ENCODE peak calls at places on chromosomes 6 and 20, in ten cellular contexts. D is ovary, S is GM12878, R is HepG2, F is H1, E is stomach, Z is A549, G is SK-N-SH, B is tibial nerve, T is transverse colon. H is an unnamed sample.

GRCh38 chr6:157860505-157860991 is 37.5 kb downstream of the SNX9 start:
- DNase-seq in D (no peak), S (no peak), R (no peak), F (no peak), E (no peak), Z (no peak), G (no peak), B (no peak), T (no peak), H (no peak)

GRCh38 chr6:9532621-9533557 is 882.0 kb downstream of the TFAP2A start:
- DNase-seq in D (no peak), S (no peak), R (no peak), F (no peak), E (no peak), Z (peak; percentile 30), G (no peak), B (no peak), T (no peak), H (no peak)

GRCh38 chr20:38889050-38889449 is 37.2 kb upstream of the FAM83D start:
- DNase-seq in D (no peak), S (no peak), R (no peak), F (no peak), E (no peak), Z (no peak), G (no peak), B (no peak), T (no peak), H (no peak)

GRCh38 chr6:83199865-83200230 is 6.7 kb downstream of the RWDD2A start:
- DNase-seq in D (no peak), S (no peak), R (no peak), F (no peak), E (no peak), Z (no peak), G (no peak), B (no peak), T (no peak), H (no peak)

GRCh38 chr6:108543165-108543940 is 17.4 kb upstream of the FOXO3 start:
- DNase-seq in D (no peak), S (no peak), R (no peak), F (no peak), E (no peak), Z (no peak), G (no peak), B (no peak), T (no peak), H (no peak)

GRCh38 chr6:111551521-111552231 is 54.0 kb downstream of the TRAF3IP2 start:
- DNase-seq in D (no peak), S (no peak), R (peak; percentile 52), F (no peak), E (peak; percentile 87), Z (no peak), G (no peak), B (no peak), T (peak; percentile 59), H (no peak)

GRCh38 chr20:3174442-3175263 is 1.3 kb upstream of the LZTS3 start:
- DNase-seq in D (no peak), S (no peak), R (no peak), F (no peak), E (no peak), Z (peak; percentile 61), G (no peak), B (no peak), T (no peak), H (no peak)

GRCh38 chr6:29953001-29953436 is 10.7 kb downstream of the HLA-A start:
- DNase-seq in D (no peak), S (no peak), R (no peak), F (no peak), E (no peak), Z (peak; percentile 66), G (no peak), B (no peak), T (no peak), H (no peak)

GRCh38 chr20:35563834-35564233 is 22.0 kb downstream of the ERGIC3 start:
- DNase-seq in D (no peak), S (no peak), R (no peak), F (no peak), E (no peak), Z (no peak), G (no peak), B (no peak), T (no peak), H (no peak)

GRCh38 chr20:64216910-64217309 is 38.6 kb upstream of the PCMTD2 start:
- DNase-seq in D (no peak), S (no peak), R (no peak), F (no peak), E (no peak), Z (no peak), G (no peak), B (no peak), T (no peak), H (no peak)

GRCh38 chr20:11315506-11315905 is 602.2 kb upstream of the BTBD3 start:
- DNase-seq in D (no peak), S (no peak), R (no peak), F (no peak), E (no peak), Z (no peak), G (no peak), B (no peak), T (no peak), H (no peak)

GRCh38 chr6:69007781-69008180 is 372.7 kb downstream of the ADGRB3 start:
- DNase-seq in D (no peak), S (no peak), R (no peak), F (no peak), E (no peak), Z (no peak), G (no peak), B (no peak), T (no peak), H (no peak)
- H3K27ac ChIP-seq in D (no peak overlapping the region), S (no peak overlapping the region), R (no peak overlapping the region), F (no peak overlapping the region), E (no peak overlapping the region), Z (no peak overlapping the region), G (no peak overlapping the region), B (no peak overlapping the region), T (no peak overlapping the region), H (no peak overlapping the region)

GRCh38 chr6:3214898-3215297 is 12.6 kb downstream of the TUBB2B start:
- DNase-seq in D (no peak), S (no peak), R (no peak), F (no peak), E (no peak), Z (no peak), G (no peak), B (no peak), T (no peak), H (no peak)
- TF ChIP-seq EP300 in D (no peak), S (no peak), R (no peak), F (no peak), E (no peak), Z (no peak), G (no peak), B (no peak), T (no peak), H (no peak)

GRCh38 chr20:62586799-62587198 is 55.5 kb upstream of the SLCO4A1 start:
- DNase-seq in D (no peak), S (no peak), R (no peak), F (no peak), E (no peak), Z (no peak), G (peak; percentile 52), B (no peak), T (no peak), H (no peak)
- H3K9me3 ChIP-seq in D (no peaks in the 10 kb centered on the region), S (no peaks in the 10 kb centered on the region), R (no peaks in the 10 kb centered on the region), F (no peaks in the 10 kb centered on the region), E (no peaks in the 10 kb centered on the region), Z (no peaks in the 10 kb centered on the region), G (no peaks in the 10 kb centered on the region), B (no peaks in the 10 kb centered on the region), T (no peaks in the 10 kb centered on the region), H (no peaks in the 10 kb centered on the region)

DNA sequence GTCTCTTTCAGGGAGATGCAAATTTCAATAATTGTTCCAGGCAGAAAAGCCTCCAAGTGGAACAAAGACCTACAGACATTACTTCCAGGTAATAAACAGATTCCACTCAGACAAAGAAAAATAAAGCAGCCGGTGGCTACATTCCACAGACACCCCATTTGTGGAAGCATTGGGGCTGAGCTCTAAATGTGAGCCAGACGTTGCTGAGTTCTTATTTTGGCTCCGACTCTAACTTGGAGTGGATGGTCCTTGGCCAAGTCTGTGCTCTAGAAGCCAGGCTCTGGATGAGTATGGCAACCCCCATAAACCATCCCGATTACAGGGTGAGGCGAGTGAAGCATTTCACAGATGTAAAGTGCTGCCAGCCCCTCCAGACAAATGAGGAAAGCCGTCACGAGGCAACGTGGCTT is 6.6 kb downstream of the TRAM2 start:
- DNase-seq in D (peak; percentile 38), S (no peak), R (no peak), F (no peak), E (no peak), Z (no peak), G (no peak), B (no peak), T (peak; percentile 33), H (peak; percentile 88)
- H3K27ac ChIP-seq in D (no peak overlapping the region), S (no peak overlapping the region), R (no peak overlapping the region), F (peak overlapping the region; percentile 58), E (peak overlapping the region; percentile 66), Z (no peak overlapping the region), G (peak overlapping the region; percentile 16), B (peak overlapping the region; percentile 23), T (peak overlapping the region; percentile 9), H (peak overlapping the region; percentile 67)

DNA sequence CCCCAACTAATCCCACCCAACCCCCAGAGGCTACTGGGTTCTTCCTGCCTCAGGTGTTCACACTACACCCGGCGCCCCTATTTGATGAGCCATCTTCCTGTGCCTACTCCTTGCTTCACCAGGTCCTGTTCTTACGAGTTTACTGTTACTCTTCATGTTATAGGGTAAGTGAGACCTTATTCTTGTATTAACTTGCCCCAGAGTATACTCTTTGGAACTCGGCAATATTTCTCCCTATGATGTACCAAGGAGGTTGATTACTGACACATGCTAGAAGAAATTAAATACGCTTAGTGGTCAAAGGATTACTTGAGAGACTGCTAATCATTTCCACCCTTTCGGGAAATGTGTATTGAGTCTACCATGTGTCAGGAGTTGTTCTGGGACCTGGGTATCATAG is 8.9 kb downstream of the RING1 start:
- DNase-seq in D (no peak), S (no peak), R (no peak), F (no peak), E (no peak), Z (no peak), G (no peak), B (no peak), T (no peak), H (peak; percentile 17)
- TF ChIP-seq EP300 in D (no peak), S (no peak), R (no peak), F (no peak), E (no peak), Z (no peak), G (no peak), B (no peak), T (no peak), H (no peak)

GRCh38 chr20:41462372-41463161 is 95.9 kb upstream of the EMILIN3 start:
- DNase-seq in D (no peak), S (peak; percentile 26), R (no peak), F (no peak), E (no peak), Z (no peak), G (no peak), B (no peak), T (no peak), H (no peak)
- H3K9me3 ChIP-seq in D (no peaks in the 10 kb centered on the region), S (peaks cover 3% of the 10 kb centered on the region), R (peaks cover 5% of the 10 kb centered on the region), F (peaks cover 15% of the 10 kb centered on the region), E (no peaks in the 10 kb centered on the region), Z (no peaks in the 10 kb centered on the region), G (no peaks in the 10 kb centered on the region), B (no peaks in the 10 kb centered on the region), T (no peaks in the 10 kb centered on the region), H (peaks cover 6% of the 10 kb centered on the region)

GRCh38 chr6:137117605-137118004 is 55.8 kb downstream of the IL22RA2 start:
- DNase-seq in D (no peak), S (no peak), R (no peak), F (no peak), E (no peak), Z (no peak), G (no peak), B (no peak), T (no peak), H (no peak)
- H3K27ac ChIP-seq in D (no peak overlapping the region), S (no peak overlapping the region), R (no peak overlapping the region), F (no peak overlapping the region), E (no peak overlapping the region), Z (no peak overlapping the region), G (no peak overlapping the region), B (no peak overlapping the region), T (no peak overlapping the region), H (no peak overlapping the region)

H was measured in sigmoid colon.